ENCODE peak calls at places on chromosome 6, in six cellular contexts. D is right cardiac atrium; O is amniotic stem cell; Z is stimulated activated CD8-positive, alpha-beta memory T cell treated with anti-CD3 and anti-CD28 coated beads, Interleukin-7, amount 100 ng/mL, for 1 hour; K is activated CD8-positive, alpha-beta memory T cell treated with anti-CD3 and anti-CD28 coated beads for 1 hour; H is midbrain. W is an unnamed sample.
A peak's percentile ranks its signal among the peaks of the same experiment; 100 is the strongest.

GRCh38 chr6:147528511-147529145 is 20.1 kb downstream of the SAMD5 start:
- DNase-seq in D (no peak), O (no peak), Z (no peak), K (no peak), H (no peak), W (no peak)

GRCh38 chr6:155765275-155766194 is 309.9 kb upstream of the NOX3 start:
- DNase-seq in D (no peak), O (no peak), Z (no peak), K (no peak), H (no peak), W (peak; percentile 8)

GRCh38 chr6:52515219-52515960 is 61.5 kb downstream of the TRAM2 start:
- DNase-seq in D (no peak), O (no peak), Z (no peak), K (no peak), H (no peak), W (no peak)

GRCh38 chr6:159953091-159953581 is 15.7 kb upstream of the IGF2R start:
- DNase-seq in D (peak; percentile 82), O (no peak), Z (no peak), K (no peak), H (no peak), W (no peak)

GRCh38 chr6:70134542-70134941 is 168.3 kb downstream of the COL9A1 start:
- DNase-seq in D (no peak), O (no peak), Z (no peak), K (no peak), H (no peak), W (no peak)

GRCh38 chr6:134707342-134707982 is 242.4 kb downstream of the ALDH8A1 start:
- DNase-seq in D (no peak), O (no peak), Z (no peak), K (no peak), H (peak; percentile 11), W (peak; percentile 40)

GRCh38 chr6:19771753-19772336 is 65.3 kb upstream of the ID4 start:
- DNase-seq in D (no peak), O (no peak), Z (no peak), K (no peak), H (no peak), W (peak; percentile 18)

GRCh38 chr6:107113460-107114212 is 1.7 kb downstream of the BEND3 start:
- DNase-seq in D (no peak), O (no peak), Z (no peak), K (no peak), H (no peak), W (no peak)